ENCODE peak calls at places on chromosomes 3 and 15, in ten cellular contexts. C is GM23338, N is K562, G is breast epithelium, T is HCT116, P is HL-60, I is HepG2, R is transverse colon, Y is stomach, E is endothelial cell of umbilical vein. M is an unnamed sample.

GRCh38 chr3:9503283-9503682 is 50.3 kb downstream of the LHFPL4 start:
- DNase-seq in I (peak; percentile 72), R (peak; percentile 66), C (peak; percentile 96), T (peak; percentile 71), G (peak; percentile 27), P (peak; percentile 16), Y (peak; percentile 81), E (peak; percentile 72), N (peak; percentile 90), M (peak; percentile 75)

GRCh38 chr3:10694194-10694593 is 121.8 kb upstream of the SLC6A11 start:
- DNase-seq in E (no peak), R (no peak), I (no peak), Y (no peak), G (no peak), N (no peak), C (no peak), T (no peak), P (no peak), M (no peak)

GRCh38 chr3:98039322-98040024 is 4.4 kb upstream of the GABRR3 start:
- DNase-seq in Y (peak; percentile 59), T (peak; percentile 89), R (peak; percentile 44), C (peak; percentile 84), P (peak; percentile 45), E (peak; percentile 87), I (peak; percentile 78), G (peak; percentile 33), N (peak; percentile 65), M (no peak)

GRCh38 chr15:47473857-47474256 is 243.4 kb upstream of the SEMA6D start:
- DNase-seq in P (no peak), C (no peak), T (no peak), N (no peak), R (peak; percentile 7), I (no peak), E (peak; percentile 91), G (peak; percentile 64), Y (no peak), M (peak; percentile 81)

GRCh38 chr3:100261481-100261903 is 700 bp downstream of the TBC1D23 start:
- DNase-seq in P (no peak), I (peak; percentile 43), G (no peak), T (no peak), E (no peak), N (peak; percentile 70), Y (no peak), R (no peak), C (no peak), M (no peak)

GRCh38 chr15:62067448-62068044 is 769 bp downstream of the C2CD4A start:
- DNase-seq in Y (peak; percentile 37), I (no peak), N (no peak), E (peak; percentile 47), G (no peak), T (no peak), P (no peak), R (peak; percentile 28), C (peak; percentile 64), M (peak; percentile 67)

GRCh38 chr15:89587955-89588354 is 12.7 kb downstream of the TICRR start:
- DNase-seq in C (no peak), N (no peak), Y (no peak), T (no peak), E (peak; percentile 15), I (no peak), R (no peak), G (no peak), P (no peak), M (no peak)

GRCh38 chr3:120348065-120348980 is 831 bp downstream of the LRRC58 start:
- DNase-seq in T (no peak), E (peak; percentile 36), I (peak; percentile 6), P (no peak), R (no peak), C (peak; percentile 80), Y (no peak), G (peak; percentile 24), N (no peak), M (no peak)

GRCh38 chr3:159926573-159926972 is 62.1 kb upstream of the IL12A start:
- DNase-seq in I (no peak), E (no peak), G (no peak), P (no peak), C (no peak), Y (no peak), N (no peak), R (no peak), T (no peak), M (no peak)

GRCh38 chr3:138493804-138494606 is 59.6 kb downstream of the ESYT3 start:
- DNase-seq in C (no peak), E (peak; percentile 13), P (peak; percentile 71), G (no peak), R (no peak), N (no peak), I (no peak), Y (no peak), T (no peak), M (no peak)

GRCh38 chr3:53806182-53807116 is 39.8 kb downstream of the CHDH start:
- DNase-seq in N (no peak), G (no peak), P (no peak), C (no peak), T (no peak), Y (no peak), R (peak; percentile 65), E (no peak), I (peak; percentile 23), M (peak; percentile 52)

GRCh38 chr3:73622135-73622534 is 2.6 kb downstream of the PDZRN3 start:
- DNase-seq in G (no peak), Y (peak; percentile 80), P (no peak), I (peak; percentile 3), N (no peak), C (peak; percentile 31), E (no peak), R (peak; percentile 46), T (no peak), M (peak; percentile 95)

GRCh38 chr3:190697502-190697830 is 165.0 kb downstream of the GMNC start:
- DNase-seq in I (no peak), N (no peak), Y (no peak), R (no peak), E (no peak), T (no peak), G (no peak), P (no peak), C (no peak), M (no peak)

DNA sequence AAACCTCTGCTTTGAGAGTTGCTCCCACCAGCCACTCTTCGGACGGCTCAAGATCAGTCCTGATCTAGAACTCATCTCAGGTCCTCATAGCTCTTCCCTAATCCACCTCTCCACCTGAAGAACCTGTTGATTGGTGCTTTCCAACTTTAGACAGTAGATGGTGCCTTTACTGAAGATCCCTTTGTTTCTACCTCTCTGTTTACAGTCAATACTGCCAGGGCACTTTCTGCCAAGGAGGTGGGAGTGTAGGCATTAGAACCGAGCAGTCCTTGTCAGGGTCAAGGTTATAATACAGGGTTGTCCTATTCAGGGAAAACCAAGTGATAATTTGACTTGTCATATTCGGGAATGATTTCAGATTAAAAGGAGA is 1.2 kb downstream of the CGNL1 start:
- DNase-seq in Y (no peak), C (no peak), P (no peak), G (peak; percentile 39), I (no peak), E (peak; percentile 41), T (peak; percentile 4), N (no peak), R (no peak), M (no peak)
- TF ChIP-seq POLR2AphosphoS5 in Y (no peak), C (no peak), P (no peak), G (no peak), I (no peak), E (no peak), T (no peak), N (no peak), R (no peak), M (no peak)

GRCh38 chr15:98931001-98931400 is 76.6 kb downstream of the PGPEP1L start:
- DNase-seq in I (no peak), R (no peak), T (no peak), C (no peak), P (no peak), Y (no peak), E (no peak), N (no peak), G (no peak), M (no peak)

GRCh38 chr15:98930591-98930990 is 77.0 kb downstream of the PGPEP1L start:
- DNase-seq in N (no peak), I (no peak), Y (no peak), R (no peak), C (no peak), P (no peak), E (no peak), T (no peak), G (no peak), M (no peak)

GRCh38 chr15:98926236-98926635 is 81.4 kb downstream of the PGPEP1L start:
- DNase-seq in R (no peak), P (no peak), I (no peak), G (no peak), C (no peak), N (no peak), E (no peak), T (no peak), Y (no peak), M (no peak)

GRCh38 chr15:98927057-98927456 is 80.5 kb downstream of the PGPEP1L start:
- DNase-seq in G (no peak), E (peak; percentile 30), P (no peak), T (no peak), Y (no peak), C (no peak), R (no peak), I (no peak), N (no peak), M (no peak)

GRCh38 chr15:98927990-98928389 is 79.6 kb downstream of the PGPEP1L start:
- DNase-seq in T (no peak), P (no peak), N (no peak), G (no peak), Y (no peak), I (no peak), R (no peak), C (no peak), E (no peak), M (no peak)
- H3K27ac ChIP-seq in T (no peak overlapping the region), P (no peak overlapping the region), N (no peak overlapping the region), G (no peak overlapping the region), Y (no peak overlapping the region), I (no peak overlapping the region), R (peak overlapping the region; percentile 35), C (no peak overlapping the region), E (no peak overlapping the region), M (peak overlapping the region; percentile 47)

GRCh38 chr3:177512945-177513671 is 315.8 kb upstream of the TBL1XR1 start:
- DNase-seq in N (no peak), P (no peak), Y (no peak), C (no peak), T (no peak), R (no peak), G (no peak), E (no peak), I (peak; percentile 90), M (no peak)
- TF ChIP-seq CTCF in N (no peak), P (no peak), Y (no peak), C (no peak), T (no peak), R (no peak), G (no peak), E (no peak), I (no peak), M (no peak)

GRCh38 chr15:57732526-57733331 is 26.2 kb downstream of the POLR2M start:
- DNase-seq in I (peak; percentile 49), P (peak; percentile 29), R (peak; percentile 62), G (no peak), C (peak; percentile 89), Y (peak; percentile 63), T (peak; percentile 48), E (peak; percentile 79), N (peak; percentile 78), M (no peak)
- TF ChIP-seq POLR2AphosphoS5 in I (no peak), P (no peak), R (no peak), G (no peak), C (no peak), Y (no peak), T (no peak), E (no peak), N (no peak), M (no peak)

M was measured in sigmoid colon.